ENCODE peak calls at places on chromosomes 13 and 19, in eight cellular contexts. U is activated naive CD4-positive, alpha-beta T cell; J is T1000; C is stimulated activated CD8-positive, alpha-beta memory T cell treated with anti-CD3 and anti-CD28 coated beads, Interleukin-12 subunit alpha, Interleukin-12 subunit beta, amount 100 ng/mL, for 1 hour; L is renal cortical epithelial cell; Q is GM03348; G is stromal cell of bone marrow; V is activated T-helper 9 cell treated with anti-CD3 and anti-CD28 coated beads, Interleukin-2, amount 50 U/mL, for 16 hours. X is an unnamed sample.

GRCh38 chr19:51016798-51017683 is 2.5 kb downstream of the KLK10 start:
- DNase-seq in U (peak), J (no peak), C (peak), L (no peak), Q (peak), G (no peak), V (no peak), X (no peak)

GRCh38 chr19:30754162-30754561 is 382.0 kb downstream of the ZNF536 start:
- DNase-seq in U (no peak), J (no peak), C (no peak), L (no peak), Q (no peak), G (no peak), V (no peak), X (no peak)

GRCh38 chr19:43765109-43765876 is 10.5 kb upstream of the SMG9 start:
- DNase-seq in U (peak), J (peak), C (peak), L (peak), Q (peak), G (peak), V (peak), X (peak)

GRCh38 chr13:81821259-81821658 is 1480.3 kb upstream of the SPRY2 start:
- DNase-seq in U (no peak), J (no peak), C (no peak), L (no peak), Q (no peak), G (no peak), V (no peak), X (no peak)

GRCh38 chr13:109028626-109029025 is 399.2 kb downstream of the MYO16 start:
- DNase-seq in U (no peak), J (no peak), C (no peak), L (no peak), Q (no peak), G (no peak), V (no peak), X (no peak)

GRCh38 chr13:23428183-23428528 is 5.3 kb downstream of the SACS start:
- DNase-seq in U (no peak), J (no peak), C (no peak), L (no peak), Q (no peak), G (peak), V (no peak), X (no peak)

GRCh38 chr19:50333235-50333736 is 4.1 kb upstream of the KCNC3 start:
- DNase-seq in U (peak), J (no peak), C (peak), L (peak), Q (peak), G (peak), V (peak), X (peak)

GRCh38 chr19:5545051-5545450 is 22.7 kb downstream of the TINCR start:
- DNase-seq in U (no peak), J (no peak), C (no peak), L (no peak), Q (no peak), G (no peak), V (no peak), X (no peak)

GRCh38 chr13:92355213-92355612 is 871.4 kb upstream of the GPC6 start:
- DNase-seq in U (no peak), J (no peak), C (no peak), L (no peak), Q (peak), G (no peak), V (no peak), X (no peak)

GRCh38 chr19:39341122-39341719 is 1.0 kb upstream of the SAMD4B start:
- DNase-seq in U (no peak), J (no peak), C (no peak), L (no peak), Q (peak), G (no peak), V (no peak), X (no peak)

GRCh38 chr13:23673354-23673753 is 103.1 kb downstream of the TNFRSF19 start:
- DNase-seq in U (no peak), J (no peak), C (no peak), L (peak), Q (peak), G (peak), V (no peak), X (peak)

GRCh38 chr13:35005051-35005450 is 63.0 kb downstream of the NBEA start:
- DNase-seq in U (no peak), J (no peak), C (no peak), L (no peak), Q (no peak), G (no peak), V (no peak), X (no peak)

GRCh38 chr13:98981596-98982195 is 3.8 kb upstream of the DOCK9 start:
- DNase-seq in U (no peak), J (no peak), C (no peak), L (no peak), Q (no peak), G (no peak), V (no peak), X (no peak)

GRCh38 chr19:1468274-1469199 is 10.5 kb downstream of the C19orf25 start:
- DNase-seq in U (no peak), J (no peak), C (no peak), L (no peak), Q (peak), G (no peak), V (no peak), X (no peak)

GRCh38 chr13:37475966-37476365 is 122.6 kb downstream of the POSTN start:
- DNase-seq in U (no peak), J (no peak), C (no peak), L (no peak), Q (no peak), G (no peak), V (no peak), X (no peak)

GRCh38 chr19:4581381-4582111 is 22.1 kb upstream of the SEMA6B start:
- DNase-seq in U (no peak), J (no peak), C (no peak), L (no peak), Q (peak), G (no peak), V (no peak), X (no peak)

GRCh38 chr13:75550159-75550567 is 572 bp downstream of the UCHL3 start:
- DNase-seq in U (no peak), J (no peak), C (no peak), L (peak), Q (peak), G (peak), V (no peak), X (peak)

X was measured in skeletal muscle cell.